ENCODE peak calls at places on chromosomes 6 and 20, in ten cellular contexts. O, Y, W, J, C, L, E, D, U and P are unnamed samples.

GRCh38 chr6:157219201-157220200 is 103.8 kb downstream of the TMEM242 start:
- DNase-seq in O (peak; percentile 46), Y (no peak), W (no peak), J (no peak), C (no peak), L (no peak), E (no peak), D (peak; percentile 76), U (peak; percentile 63), P (no peak)

GRCh38 chr6:145247677-145248419 is 487.5 kb downstream of the EPM2A start:
- DNase-seq in O (no peak), Y (no peak), W (no peak), J (no peak), C (no peak), L (no peak), E (no peak), D (peak; percentile 97), U (peak; percentile 93), P (no peak)

GRCh38 chr6:1024587-1024986 is 287.3 kb upstream of the FOXQ1 start:
- DNase-seq in O (no peak), Y (no peak), W (no peak), J (no peak), C (no peak), L (peak; percentile 51), E (no peak), D (peak; percentile 99), U (no peak), P (no peak)

GRCh38 chr6:4441981-4442434 is 306.6 kb upstream of the ECI2 start:
- DNase-seq in O (no peak), Y (no peak), W (no peak), J (no peak), C (no peak), L (no peak), E (no peak), D (peak; percentile 75), U (peak; percentile 69), P (no peak)

GRCh38 chr6:88301888-88302768 is 136.0 kb upstream of the CNR1 start:
- DNase-seq in O (no peak), Y (no peak), W (no peak), J (no peak), C (no peak), L (no peak), E (no peak), D (peak; percentile 15), U (no peak), P (no peak)

GRCh38 chr6:161138545-161139303 is 135.1 kb downstream of the AGPAT4 start:
- DNase-seq in O (no peak), Y (no peak), W (no peak), J (no peak), C (no peak), L (no peak), E (no peak), D (no peak), U (no peak), P (no peak)

GRCh38 chr20:24702501-24703283 is 233.3 kb downstream of the SYNDIG1 start:
- DNase-seq in O (no peak), Y (no peak), W (no peak), J (no peak), C (no peak), L (peak; percentile 10), E (no peak), D (no peak), U (no peak), P (no peak)

GRCh38 chr20:10639051-10639761 is 34.6 kb downstream of the JAG1 start:
- DNase-seq in O (no peak), Y (no peak), W (no peak), J (no peak), C (no peak), L (no peak), E (no peak), D (peak; percentile 31), U (no peak), P (no peak)

GRCh38 chr20:53925651-53926401 is 144.6 kb downstream of the BCAS1 start:
- DNase-seq in O (no peak), Y (no peak), W (no peak), J (no peak), C (no peak), L (no peak), E (no peak), D (no peak), U (no peak), P (no peak)

GRCh38 chr20:5797843-5798462 is 47.8 kb downstream of the SHLD1 start:
- DNase-seq in O (no peak), Y (no peak), W (peak; percentile 61), J (no peak), C (no peak), L (no peak), E (no peak), D (no peak), U (no peak), P (no peak)

GRCh38 chr6:30352550-30352949 is 7.6 kb downstream of the RPP21 start:
- DNase-seq in O (no peak), Y (no peak), W (no peak), J (no peak), C (no peak), L (no peak), E (no peak), D (no peak), U (no peak), P (no peak)

GRCh38 chr6:89237158-89237557 is 20.0 kb upstream of the GABRR1 start:
- DNase-seq in O (no peak), Y (no peak), W (no peak), J (no peak), C (no peak), L (no peak), E (no peak), D (no peak), U (no peak), P (no peak)

GRCh38 chr6:37525460-37526357 is 26.0 kb upstream of the CCDC167 start:
- DNase-seq in O (no peak), Y (no peak), W (peak; percentile 65), J (no peak), C (no peak), L (no peak), E (no peak), D (peak; percentile 35), U (peak; percentile 34), P (no peak)

GRCh38 chr6:137799950-137800568 is 67.0 kb upstream of the TNFAIP3 start:
- DNase-seq in O (no peak), Y (no peak), W (peak; percentile 55), J (no peak), C (no peak), L (peak; percentile 75), E (peak; percentile 32), D (peak; percentile 84), U (peak; percentile 83), P (no peak)
- TF ChIP-seq CTCF in O (peak; percentile 32), Y (peak; percentile 76), W (peak; percentile 37), J (peak; percentile 65), C (no peak), L (no peak), E (no peak), D (peak; percentile 72), U (peak; percentile 69), P (peak; percentile 33)

GRCh38 chr20:29430531-29430930 is 1826.9 kb upstream of the DEFB115 start:
- DNase-seq in O (no peak), Y (no peak), W (no peak), J (no peak), C (no peak), L (no peak), E (no peak), D (no peak), U (no peak), P (no peak)

GRCh38 chr20:29427201-29428060 is 1830.0 kb upstream of the DEFB115 start:
- DNase-seq in O (no peak), Y (no peak), W (no peak), J (no peak), C (no peak), L (no peak), E (no peak), D (no peak), U (no peak), P (no peak)
- TF ChIP-seq CTCF in O (no peak), Y (no peak), W (no peak), J (no peak), C (no peak), L (no peak), E (no peak), D (no peak), U (no peak), P (no peak)

DNA sequence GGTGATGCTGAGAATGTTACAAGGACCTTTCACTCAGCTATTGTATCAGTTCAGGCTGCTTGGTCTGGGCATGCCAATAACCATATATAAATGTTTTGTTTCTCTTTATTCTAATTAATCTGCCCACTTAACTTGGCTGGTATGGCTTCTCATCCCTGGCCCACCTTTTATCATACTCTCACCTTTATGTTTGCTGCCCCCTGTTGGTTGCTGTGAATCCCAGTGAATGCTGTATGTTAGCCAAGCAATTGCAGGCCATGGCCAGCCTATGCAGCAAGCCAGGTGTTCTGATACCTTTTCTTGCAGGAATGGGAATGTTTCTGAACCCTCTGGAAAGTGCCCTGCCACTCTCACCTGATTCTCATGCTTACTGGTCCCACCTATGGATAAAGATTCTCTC is 54.6 kb downstream of the PCSK2 start:
- DNase-seq in O (no peak), Y (no peak), W (peak; percentile 7), J (no peak), C (no peak), L (no peak), E (no peak), D (peak; percentile 6), U (no peak), P (no peak)
- TF ChIP-seq CTCF in O (no peak), Y (no peak), W (peak; percentile 28), J (no peak), C (no peak), L (no peak), E (no peak), D (peak; percentile 18), U (no peak), P (peak; percentile 47)

GRCh38 chr20:19564261-19564660 is 193.8 kb upstream of the RIN2 start:
- DNase-seq in O (no peak), Y (no peak), W (no peak), J (no peak), C (no peak), L (no peak), E (no peak), D (no peak), U (no peak), P (no peak)

GRCh38 chr20:19572031-19572430 is 186.0 kb upstream of the RIN2 start:
- DNase-seq in O (no peak), Y (no peak), W (no peak), J (no peak), C (no peak), L (no peak), E (no peak), D (no peak), U (no peak), P (no peak)

GRCh38 chr20:19565721-19566120 is 192.3 kb upstream of the RIN2 start:
- DNase-seq in O (no peak), Y (no peak), W (no peak), J (no peak), C (no peak), L (no peak), E (no peak), D (no peak), U (peak; percentile 53), P (no peak)

GRCh38 chr20:19566226-19566960 is 191.7 kb upstream of the RIN2 start:
- DNase-seq in O (no peak), Y (no peak), W (no peak), J (no peak), C (no peak), L (no peak), E (no peak), D (peak; percentile 68), U (peak; percentile 75), P (no peak)

GRCh38 chr20:19568128-19568527 is 189.9 kb upstream of the RIN2 start:
- DNase-seq in O (no peak), Y (no peak), W (no peak), J (no peak), C (no peak), L (no peak), E (no peak), D (no peak), U (no peak), P (no peak)
- TF ChIP-seq CTCF in O (no peak), Y (no peak), W (no peak), J (no peak), C (no peak), L (no peak), E (no peak), D (no peak), U (no peak), P (no peak)